ENCODE peak calls at places on chromosomes 16 and 17, in six cellular contexts. R is left ventricle myocardium inferior; G is gastrocnemius medialis; M is endothelial cell of umbilical vein; F is psoas muscle; T is effector memory CD4-positive, alpha-beta T cell. O is an unnamed sample. For H3K4me1, the result is how much of the 10 kb centered on the place peaks cover.

GRCh38 chr16:15444264-15444663 is 9.9 kb downstream of the BMERB1 start:
- DNase-seq in R (no peak), G (no peak), M (no peak), F (no peak), T (no peak), O (no peak)

GRCh38 chr16:89504061-89504460 is 4.1 kb upstream of the SPG7 start:
- DNase-seq in R (no peak), G (no peak), M (no peak), F (no peak), T (no peak), O (peak)

GRCh38 chr16:84058211-84058610 is 15.6 kb upstream of the SLC38A8 start:
- DNase-seq in R (no peak), G (no peak), M (no peak), F (no peak), T (no peak), O (no peak)

GRCh38 chr17:79923974-79924638 is 84.9 kb upstream of the CBX4 start:
- DNase-seq in R (no peak), G (no peak), M (peak), F (no peak), T (no peak), O (no peak)

GRCh38 chr16:2008009-2008526 is 1.6 kb downstream of the ZNF598 start:
- DNase-seq in R (peak), G (peak), M (peak), F (no peak), T (no peak), O (peak)

GRCh38 chr16:89391-90302 is 11.6 kb downstream of the MPG start:
- DNase-seq in R (peak), G (no peak), M (no peak), F (no peak), T (no peak), O (no peak)

GRCh38 chr16:54928016-54928356 is 2.7 kb upstream of the IRX5 start:
- DNase-seq in R (no peak), G (no peak), M (peak), F (no peak), T (no peak), O (no peak)

GRCh38 chr17:47733047-47733413 is at the start of gene TBX21:
- DNase-seq in R (peak), G (peak), M (peak), F (peak), T (peak), O (peak)

GRCh38 chr16:10622036-10622921 is 41.9 kb upstream of the EMP2 start:
- DNase-seq in R (peak), G (no peak), M (no peak), F (no peak), T (no peak), O (no peak)

GRCh38 chr17:45667591-45668171 is 116.4 kb upstream of the CRHR1 start:
- DNase-seq in R (no peak), G (no peak), M (no peak), F (no peak), T (no peak), O (no peak)

GRCh38 chr16:13780841-13781553 is 139.0 kb upstream of the ERCC4 start:
- DNase-seq in R (no peak), G (no peak), M (no peak), F (no peak), T (no peak), O (no peak)

GRCh38 chr16:86306811-86307517 is 203.4 kb upstream of the FOXF1 start:
- DNase-seq in R (no peak), G (no peak), M (no peak), F (no peak), T (no peak), O (no peak)

GRCh38 chr17:28551421-28552186 is 820 bp downstream of the UNC119 start:
- DNase-seq in R (no peak), G (no peak), M (peak), F (no peak), T (no peak), O (no peak)

GRCh38 chr16:68992521-68992920 is 112.9 kb upstream of the HAS3 start:
- DNase-seq in R (no peak), G (no peak), M (peak), F (no peak), T (no peak), O (no peak)

GRCh38 chr16:88835383-88835782 is 21.4 kb downstream of the GALNS start:
- DNase-seq in R (no peak), G (peak), M (no peak), F (no peak), T (no peak), O (no peak)

GRCh38 chr17:71681427-71682173 is 439.2 kb upstream of the SOX9 start:
- DNase-seq in R (no peak), G (no peak), M (no peak), F (no peak), T (no peak), O (no peak)

GRCh38 chr17:38604479-38605229 is 1.1 kb downstream of the SRCIN1 start:
- DNase-seq in R (no peak), G (no peak), M (no peak), F (no peak), T (no peak), O (peak)

GRCh38 chr16:24445216-24445615 is 94.2 kb upstream of the RBBP6 start:
- DNase-seq in R (no peak), G (no peak), M (no peak), F (no peak), T (no peak), O (no peak)
- H3K27ac ChIP-seq in R (no peak), G (no peak), M (no peak), F (no peak), T (no peak), O (no peak)

GRCh38 chr16:48611329-48612137 is 1.6 kb upstream of the N4BP1 start:
- DNase-seq in R (no peak), G (no peak), M (no peak), F (no peak), T (peak), O (no peak)

GRCh38 chr16:48608871-48609452 is 1.0 kb downstream of the N4BP1 start:
- DNase-seq in R (no peak), G (no peak), M (no peak), F (no peak), T (no peak), O (no peak)

GRCh38 chr16:48607056-48607825 is 2.7 kb downstream of the N4BP1 start:
- DNase-seq in R (no peak), G (no peak), M (no peak), F (no peak), T (no peak), O (no peak)

GRCh38 chr16:48608452-48608851 is 1.5 kb downstream of the N4BP1 start:
- DNase-seq in R (no peak), G (no peak), M (no peak), F (no peak), T (no peak), O (no peak)

DNA sequence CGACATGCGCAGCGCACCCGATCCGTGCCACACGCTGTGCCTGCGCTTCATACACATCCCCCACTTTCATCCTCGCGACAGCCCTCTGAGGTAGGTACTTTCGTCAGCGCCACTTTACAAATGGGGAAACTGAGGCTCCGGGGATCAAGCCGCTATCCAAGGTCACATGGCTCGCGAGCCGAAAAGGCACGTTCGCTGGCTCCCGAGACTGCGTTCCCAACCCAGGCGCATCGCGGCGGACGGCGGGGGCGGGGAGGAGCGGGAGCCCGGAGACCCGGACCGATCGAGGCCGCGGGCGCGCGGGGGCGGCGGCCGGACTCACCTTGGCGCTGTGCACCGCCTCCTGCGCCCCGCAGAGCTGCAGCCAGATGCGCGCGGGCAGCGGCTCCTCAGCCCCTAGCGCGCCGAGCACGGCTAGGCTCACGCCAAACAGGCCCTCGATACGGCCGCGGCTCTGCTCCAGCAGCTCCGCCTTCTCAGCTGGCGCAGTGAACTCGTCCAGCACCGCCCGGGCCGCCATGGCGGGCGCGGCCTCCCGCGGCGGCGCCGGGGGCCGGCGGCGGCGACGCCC is 442 bp downstream of the N4BP1 start:
- DNase-seq in R (peak), G (peak), M (no peak), F (peak), T (no peak), O (peak)
- H3K4me1 ChIP-seq in R (half or more), G (under half), M (under half), F (under half), T (under half), O (under half)

GRCh38 chr17:81378941-81379511 is 16.2 kb upstream of the BAHCC1 start:
- DNase-seq in R (no peak), G (no peak), M (no peak), F (no peak), T (no peak), O (peak)
- H3K27ac ChIP-seq in R (no peak), G (no peak), M (no peak), F (no peak), T (no peak), O (no peak)

DNA sequence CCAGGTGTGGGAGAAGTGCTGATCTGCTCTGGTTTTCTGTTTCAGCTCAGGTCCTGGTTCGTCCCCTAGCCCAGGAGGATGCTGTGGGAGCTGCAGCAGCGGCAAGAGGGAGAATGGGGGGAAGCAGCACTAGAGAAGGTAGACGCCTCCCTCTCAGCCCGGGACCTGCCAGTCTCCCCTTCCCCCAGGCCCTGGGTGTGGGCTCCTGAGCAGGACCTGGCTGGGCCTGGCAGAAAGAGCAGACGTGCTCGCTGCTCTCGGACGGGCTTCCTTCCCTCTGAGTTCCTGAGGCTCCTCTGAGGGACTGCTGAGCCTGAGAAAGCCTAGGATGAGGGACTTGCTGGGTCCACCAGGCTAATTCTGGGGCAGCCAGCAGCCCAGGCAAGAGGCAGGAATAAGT is 3.1 kb downstream of the PRCD start:
- DNase-seq in R (peak), G (no peak), M (no peak), F (no peak), T (no peak), O (peak)
- H3K4me1 ChIP-seq in R (half or more), G (half or more), M (under half), F (half or more), T (under half), O (under half)

GRCh38 chr17:66191607-66192377 is at the start of gene CEP112:
- DNase-seq in R (peak), G (peak), M (peak), F (peak), T (peak), O (peak)
- H3K27ac ChIP-seq in R (peak), G (peak), M (peak), F (peak), T (peak), O (peak)

DNA sequence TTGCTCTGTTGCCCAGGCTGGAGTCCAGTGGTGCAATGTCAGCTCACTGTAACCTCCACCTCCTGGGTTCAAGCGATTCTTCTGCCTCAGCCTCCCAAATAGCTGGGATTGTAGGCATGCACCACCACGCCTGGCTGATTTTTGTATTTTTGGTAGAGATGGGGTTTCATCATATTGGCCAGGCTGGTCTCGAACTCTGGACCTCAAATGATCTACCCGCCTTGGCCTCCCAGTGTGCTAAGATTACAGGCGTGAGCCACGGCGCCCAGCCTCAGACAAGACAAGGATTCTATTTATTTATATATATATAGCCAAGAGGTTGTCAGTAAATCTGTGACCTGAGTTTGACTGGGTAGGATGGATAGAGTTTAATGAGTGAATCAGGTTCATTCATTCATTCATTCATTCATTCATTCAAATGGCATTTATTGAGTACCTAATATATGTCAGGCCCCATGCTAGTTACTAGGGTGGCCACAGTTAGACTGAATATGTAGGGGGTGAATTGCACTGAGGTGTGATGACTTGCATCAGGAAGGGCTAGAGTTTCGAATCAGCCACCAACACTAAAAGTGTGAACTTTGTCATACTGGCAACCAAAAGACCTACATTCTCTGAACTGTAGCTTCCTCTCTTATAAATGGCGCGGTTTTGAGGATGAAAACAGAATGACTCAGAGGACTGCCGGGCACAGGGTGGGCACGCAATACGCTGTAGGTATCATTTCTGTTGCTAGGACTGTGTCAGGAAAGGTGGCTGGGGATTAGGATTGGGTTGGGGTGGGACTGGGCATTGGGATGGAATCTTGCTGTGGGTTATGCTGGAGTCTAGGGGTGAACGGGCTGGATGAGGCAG is 37.8 kb downstream of the ITGAE start:
- DNase-seq in R (no peak), G (no peak), M (no peak), F (no peak), T (no peak), O (no peak)
- H3K4me1 ChIP-seq in R (under half), G (under half), M (under half), F (under half), T (under half), O (under half)

GRCh38 chr17:17208013-17208412 is 1.9 kb upstream of the PLD6 start:
- DNase-seq in R (no peak), G (no peak), M (no peak), F (no peak), T (no peak), O (no peak)
- H3K27ac ChIP-seq in R (peak), G (peak), M (no peak), F (peak), T (no peak), O (no peak)

O was measured in pancreas.